ENCODE peak calls at places on chromosomes 4 and X, in ten cellular contexts. One of them, this sample, is unnamed.

GRCh38 chr4:37549003-37549402 is 137.2 kb downstream of the RELL1 start:
- DNase-seq in sigmoid colon: no peak
- DNase-seq in ovary: no peak
- DNase-seq in suprapubic skin: no peak
- DNase-seq in transverse colon: no peak
- DNase-seq in GM12878: no peak
- DNase-seq in stomach: no peak
- DNase-seq in K562: no peak
- DNase-seq in upper lobe of left lung: no peak
- DNase-seq in H1: no peak
- DNase-seq in this sample: no peak

GRCh38 chr4:10164877-10165283 is 48.3 kb upstream of the WDR1 start:
- DNase-seq in sigmoid colon: no peak
- DNase-seq in ovary: no peak
- DNase-seq in suprapubic skin: no peak
- DNase-seq in transverse colon: peak; percentile 55
- DNase-seq in GM12878: no peak
- DNase-seq in stomach: peak; percentile 37
- DNase-seq in K562: peak; percentile 68
- DNase-seq in upper lobe of left lung: no peak
- DNase-seq in H1: peak; percentile 15
- DNase-seq in this sample: peak; percentile 38

GRCh38 chr4:70192895-70193294 is 2.6 kb upstream of the ODAM start:
- DNase-seq in sigmoid colon: no peak
- DNase-seq in ovary: no peak
- DNase-seq in suprapubic skin: no peak
- DNase-seq in transverse colon: no peak
- DNase-seq in GM12878: no peak
- DNase-seq in stomach: no peak
- DNase-seq in K562: no peak
- DNase-seq in upper lobe of left lung: no peak
- DNase-seq in H1: no peak
- DNase-seq in this sample: no peak

GRCh38 chr4:40473578-40474388 is 138.7 kb downstream of the CHRNA9 start:
- DNase-seq in sigmoid colon: no peak
- DNase-seq in ovary: no peak
- DNase-seq in suprapubic skin: no peak
- DNase-seq in transverse colon: peak; percentile 62
- DNase-seq in GM12878: peak; percentile 46
- DNase-seq in stomach: peak; percentile 46
- DNase-seq in K562: no peak
- DNase-seq in upper lobe of left lung: no peak
- DNase-seq in H1: no peak
- DNase-seq in this sample: no peak

GRCh38 chr4:98290511-98290910 is 29.3 kb downstream of the RAP1GDS1 start:
- DNase-seq in sigmoid colon: no peak
- DNase-seq in ovary: no peak
- DNase-seq in suprapubic skin: no peak
- DNase-seq in transverse colon: no peak
- DNase-seq in GM12878: no peak
- DNase-seq in stomach: no peak
- DNase-seq in K562: no peak
- DNase-seq in upper lobe of left lung: no peak
- DNase-seq in H1: no peak
- DNase-seq in this sample: no peak

GRCh38 chr4:184471872-184472539 is 2.3 kb downstream of the IRF2 start:
- DNase-seq in sigmoid colon: no peak
- DNase-seq in ovary: no peak
- DNase-seq in suprapubic skin: no peak
- DNase-seq in transverse colon: peak; percentile 43
- DNase-seq in GM12878: no peak
- DNase-seq in stomach: no peak
- DNase-seq in K562: no peak
- DNase-seq in upper lobe of left lung: no peak
- DNase-seq in H1: no peak
- DNase-seq in this sample: no peak

GRCh38 chrX:50839730-50840129 is 25.7 kb upstream of the SHROOM4 start:
- DNase-seq in sigmoid colon: no peak
- DNase-seq in ovary: no peak
- DNase-seq in suprapubic skin: no peak
- DNase-seq in transverse colon: no peak
- DNase-seq in GM12878: no peak
- DNase-seq in stomach: no peak
- DNase-seq in K562: no peak
- DNase-seq in upper lobe of left lung: no peak
- DNase-seq in H1: no peak
- DNase-seq in this sample: no peak

GRCh38 chrX:3215249-3215648 is 131.2 kb downstream of the MXRA5 start:
- DNase-seq in sigmoid colon: no peak
- DNase-seq in ovary: no peak
- DNase-seq in suprapubic skin: no peak
- DNase-seq in transverse colon: no peak
- DNase-seq in GM12878: no peak
- DNase-seq in stomach: no peak
- DNase-seq in K562: no peak
- DNase-seq in upper lobe of left lung: no peak
- DNase-seq in H1: no peak
- DNase-seq in this sample: no peak

GRCh38 chrX:114976321-114976720 is 41.1 kb downstream of the IL13RA2 start:
- DNase-seq in sigmoid colon: no peak
- DNase-seq in ovary: no peak
- DNase-seq in suprapubic skin: no peak
- DNase-seq in transverse colon: no peak
- DNase-seq in GM12878: no peak
- DNase-seq in stomach: no peak
- DNase-seq in K562: no peak
- DNase-seq in upper lobe of left lung: no peak
- DNase-seq in H1: no peak
- DNase-seq in this sample: no peak

GRCh38 chrX:51336584-51336983 is 4.0 kb downstream of the NUDT10 start:
- DNase-seq in sigmoid colon: no peak
- DNase-seq in ovary: peak; percentile 10
- DNase-seq in suprapubic skin: no peak
- DNase-seq in transverse colon: no peak
- DNase-seq in GM12878: no peak
- DNase-seq in stomach: no peak
- DNase-seq in K562: peak; percentile 30
- DNase-seq in upper lobe of left lung: no peak
- DNase-seq in H1: no peak
- DNase-seq in this sample: no peak

GRCh38 chr4:109079177-109079576 is 223.3 kb downstream of the COL25A1 start:
- DNase-seq in sigmoid colon: no peak
- DNase-seq in ovary: no peak
- DNase-seq in suprapubic skin: no peak
- DNase-seq in transverse colon: no peak
- DNase-seq in GM12878: no peak
- DNase-seq in stomach: no peak
- DNase-seq in K562: no peak
- DNase-seq in upper lobe of left lung: no peak
- DNase-seq in H1: no peak
- DNase-seq in this sample: no peak

GRCh38 chr4:77158487-77158861 is 1.5 kb downstream of the CCNG2 start:
- DNase-seq in sigmoid colon: no peak
- DNase-seq in ovary: peak; percentile 13
- DNase-seq in suprapubic skin: no peak
- DNase-seq in transverse colon: no peak
- DNase-seq in GM12878: no peak
- DNase-seq in stomach: no peak
- DNase-seq in K562: peak; percentile 17
- DNase-seq in upper lobe of left lung: no peak
- DNase-seq in H1: no peak
- DNase-seq in this sample: peak; percentile 22

GRCh38 chr4:76704133-76704881 is 193.6 kb downstream of the SOWAHB start:
- DNase-seq in sigmoid colon: no peak
- DNase-seq in ovary: no peak
- DNase-seq in suprapubic skin: no peak
- DNase-seq in transverse colon: peak; percentile 79
- DNase-seq in GM12878: no peak
- DNase-seq in stomach: peak; percentile 70
- DNase-seq in K562: no peak
- DNase-seq in upper lobe of left lung: no peak
- DNase-seq in H1: no peak
- DNase-seq in this sample: no peak

GRCh38 chr4:131304686-131305085 is 1844.4 kb upstream of the PCDH10 start:
- DNase-seq in sigmoid colon: no peak
- DNase-seq in ovary: no peak
- DNase-seq in suprapubic skin: no peak
- DNase-seq in transverse colon: no peak
- DNase-seq in GM12878: no peak
- DNase-seq in stomach: no peak
- DNase-seq in K562: no peak
- DNase-seq in upper lobe of left lung: no peak
- DNase-seq in H1: no peak
- DNase-seq in this sample: no peak

GRCh38 chr4:16914208-16914607 is 15.8 kb upstream of the LDB2 start:
- DNase-seq in sigmoid colon: no peak
- DNase-seq in ovary: no peak
- DNase-seq in suprapubic skin: no peak
- DNase-seq in transverse colon: no peak
- DNase-seq in GM12878: no peak
- DNase-seq in stomach: no peak
- DNase-seq in K562: no peak
- DNase-seq in upper lobe of left lung: no peak
- DNase-seq in H1: no peak
- DNase-seq in this sample: no peak

GRCh38 chrX:115259238-115259875 is 25.5 kb upstream of the LRCH2 start:
- DNase-seq in sigmoid colon: no peak
- DNase-seq in ovary: no peak
- DNase-seq in suprapubic skin: no peak
- DNase-seq in transverse colon: no peak
- DNase-seq in GM12878: no peak
- DNase-seq in stomach: no peak
- DNase-seq in K562: no peak
- DNase-seq in upper lobe of left lung: no peak
- DNase-seq in H1: no peak
- DNase-seq in this sample: no peak

GRCh38 chr4:85086721-85087120 is 120.2 kb upstream of the WDFY3 start:
- DNase-seq in sigmoid colon: no peak
- DNase-seq in ovary: no peak
- DNase-seq in suprapubic skin: no peak
- DNase-seq in transverse colon: no peak
- DNase-seq in GM12878: no peak
- DNase-seq in stomach: no peak
- DNase-seq in K562: no peak
- DNase-seq in upper lobe of left lung: no peak
- DNase-seq in H1: no peak
- DNase-seq in this sample: no peak

GRCh38 chr4:120922390-120923200 is at the start of gene PRDM5:
- DNase-seq in sigmoid colon: peak; percentile 76
- DNase-seq in ovary: peak; percentile 81
- DNase-seq in suprapubic skin: peak; percentile 70
- DNase-seq in transverse colon: peak; percentile 49
- DNase-seq in GM12878: no peak
- DNase-seq in stomach: peak; percentile 29
- DNase-seq in K562: no peak
- DNase-seq in upper lobe of left lung: peak; percentile 94
- DNase-seq in H1: peak; percentile 43
- DNase-seq in this sample: peak; percentile 20

GRCh38 chrX:34879361-34879760 is 63.2 kb upstream of the FAM47B start:
- DNase-seq in sigmoid colon: no peak
- DNase-seq in ovary: no peak
- DNase-seq in suprapubic skin: no peak
- DNase-seq in transverse colon: no peak
- DNase-seq in GM12878: no peak
- DNase-seq in stomach: no peak
- DNase-seq in K562: no peak
- DNase-seq in upper lobe of left lung: no peak
- DNase-seq in H1: no peak
- DNase-seq in this sample: no peak

DNA sequence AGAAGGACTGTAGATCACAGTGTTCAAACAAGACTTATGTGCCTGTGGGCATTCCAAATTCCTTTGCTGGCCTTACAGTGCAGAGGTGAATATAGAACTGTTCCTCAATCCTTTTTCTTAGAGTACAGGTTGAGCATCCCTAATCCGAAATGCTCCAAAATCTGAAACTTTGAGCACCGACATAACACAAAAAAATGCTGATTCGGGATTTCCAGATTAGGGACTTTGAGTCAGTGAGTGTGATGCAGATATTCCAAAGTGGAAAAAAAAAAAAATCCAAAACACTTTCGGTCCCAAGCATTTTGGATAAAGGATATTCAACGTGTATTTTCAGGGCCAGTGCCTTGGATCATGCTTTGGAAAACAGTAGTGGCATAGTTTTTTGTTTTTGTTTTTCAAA is 9.2 kb downstream of the SMS start:
- DNase-seq in sigmoid colon: no peak
- DNase-seq in ovary: no peak
- DNase-seq in suprapubic skin: no peak
- DNase-seq in transverse colon: no peak
- DNase-seq in GM12878: no peak
- DNase-seq in stomach: no peak
- DNase-seq in K562: no peak
- DNase-seq in upper lobe of left lung: no peak
- DNase-seq in H1: no peak
- DNase-seq in this sample: no peak
- TF ChIP-seq POLR2A in sigmoid colon: no peak
- TF ChIP-seq POLR2A in ovary: no peak
- TF ChIP-seq POLR2A in suprapubic skin: no peak
- TF ChIP-seq POLR2A in transverse colon: no peak
- TF ChIP-seq POLR2A in GM12878: no peak
- TF ChIP-seq POLR2A in stomach: no peak
- TF ChIP-seq POLR2A in K562: no peak
- TF ChIP-seq POLR2A in upper lobe of left lung: no peak
- TF ChIP-seq POLR2A in H1: no peak
- TF ChIP-seq POLR2A in this sample: no peak

GRCh38 chrX:10015711-10016515 is 48.8 kb downstream of the CLDN34 start:
- DNase-seq in sigmoid colon: peak; percentile 75
- DNase-seq in ovary: peak; percentile 31
- DNase-seq in suprapubic skin: peak; percentile 78
- DNase-seq in transverse colon: no peak
- DNase-seq in GM12878: no peak
- DNase-seq in stomach: no peak
- DNase-seq in K562: peak; percentile 10
- DNase-seq in upper lobe of left lung: peak; percentile 87
- DNase-seq in H1: no peak
- DNase-seq in this sample: no peak
- H3K36me3 ChIP-seq in sigmoid colon: no peaks in the 10 kb centered on the region
- H3K36me3 ChIP-seq in ovary: no peaks in the 10 kb centered on the region
- H3K36me3 ChIP-seq in suprapubic skin: no peaks in the 10 kb centered on the region
- H3K36me3 ChIP-seq in transverse colon: no peaks in the 10 kb centered on the region
- H3K36me3 ChIP-seq in GM12878: no peaks in the 10 kb centered on the region
- H3K36me3 ChIP-seq in stomach: no peaks in the 10 kb centered on the region
- H3K36me3 ChIP-seq in K562: no peaks in the 10 kb centered on the region
- H3K36me3 ChIP-seq in upper lobe of left lung: no peaks in the 10 kb centered on the region
- H3K36me3 ChIP-seq in H1: no peaks in the 10 kb centered on the region
- H3K36me3 ChIP-seq in this sample: no peaks in the 10 kb centered on the region

GRCh38 chrX:17826609-17827496 is 34.2 kb downstream of the RAI2 start:
- DNase-seq in sigmoid colon: no peak
- DNase-seq in ovary: no peak
- DNase-seq in suprapubic skin: no peak
- DNase-seq in transverse colon: peak; percentile 36
- DNase-seq in GM12878: no peak
- DNase-seq in stomach: no peak
- DNase-seq in K562: no peak
- DNase-seq in upper lobe of left lung: no peak
- DNase-seq in H1: no peak
- DNase-seq in this sample: no peak
- TF ChIP-seq EP300 in sigmoid colon: no peak
- TF ChIP-seq EP300 in ovary: no peak
- TF ChIP-seq EP300 in suprapubic skin: no peak
- TF ChIP-seq EP300 in transverse colon: no peak
- TF ChIP-seq EP300 in GM12878: no peak
- TF ChIP-seq EP300 in stomach: no peak
- TF ChIP-seq EP300 in K562: no peak
- TF ChIP-seq EP300 in upper lobe of left lung: no peak
- TF ChIP-seq EP300 in H1: no peak
- TF ChIP-seq EP300 in this sample: no peak

GRCh38 chr4:90171491-90171890 is 44.3 kb downstream of the CCSER1 start:
- DNase-seq in sigmoid colon: no peak
- DNase-seq in ovary: no peak
- DNase-seq in suprapubic skin: no peak
- DNase-seq in transverse colon: no peak
- DNase-seq in GM12878: no peak
- DNase-seq in stomach: no peak
- DNase-seq in K562: no peak
- DNase-seq in upper lobe of left lung: no peak
- DNase-seq in H1: no peak
- DNase-seq in this sample: no peak
- TF ChIP-seq POLR2A in sigmoid colon: no peak
- TF ChIP-seq POLR2A in ovary: no peak
- TF ChIP-seq POLR2A in suprapubic skin: no peak
- TF ChIP-seq POLR2A in transverse colon: no peak
- TF ChIP-seq POLR2A in GM12878: no peak
- TF ChIP-seq POLR2A in stomach: no peak
- TF ChIP-seq POLR2A in K562: no peak
- TF ChIP-seq POLR2A in upper lobe of left lung: no peak
- TF ChIP-seq POLR2A in H1: no peak
- TF ChIP-seq POLR2A in this sample: no peak

This sample was measured in tibial nerve.